ENCODE peak calls at places on chromosomes 11 and 22, in eight cellular contexts. D is left ventricle myocardium inferior; X is CD8-positive, alpha-beta T cell; Z is astrocyte; U is tibial nerve; W is GM23248; T is osteoblast; K is cardiac muscle cell. O is an unnamed sample.
A peak's percentile ranks its signal among the peaks of the same experiment; 100 is the strongest.

GRCh38 chr11:74462009-74462408 is 5.3 kb downstream of the KCNE3 start:
- DNase-seq in U (peak; percentile 39), K (peak; percentile 89), Z (no peak), D (peak; percentile 84), T (peak; percentile 76), W (peak; percentile 18), X (no peak), O (no peak)

GRCh38 chr22:29727248-29727551 is 7.4 kb downstream of the CABP7 start:
- DNase-seq in U (no peak), W (peak; percentile 52), D (peak; percentile 37), Z (no peak), X (no peak), T (peak; percentile 98), K (peak; percentile 58), O (peak; percentile 63)

GRCh38 chr11:16195659-16196058 is 160.7 kb downstream of the SOX6 start:
- DNase-seq in T (peak; percentile 47), U (no peak), D (no peak), K (peak; percentile 20), W (peak; percentile 45), X (no peak), Z (peak; percentile 75), O (peak; percentile 60)

GRCh38 chr11:45385423-45385822 is 99.3 kb upstream of the SYT13 start:
- DNase-seq in Z (no peak), W (no peak), K (no peak), D (no peak), X (no peak), T (no peak), U (no peak), O (no peak)

GRCh38 chr11:126645206-126645605 is 289.7 kb downstream of the ST3GAL4 start:
- DNase-seq in T (peak; percentile 83), K (no peak), D (no peak), Z (peak; percentile 69), W (peak; percentile 50), X (no peak), U (no peak), O (peak; percentile 88)

GRCh38 chr11:96162816-96163499 is 180.0 kb downstream of the MAML2 start:
- DNase-seq in Z (peak; percentile 93), W (peak; percentile 98), T (peak; percentile 90), K (peak; percentile 98), D (no peak), U (no peak), X (no peak), O (peak; percentile 35)

GRCh38 chr11:123653997-123654565 is 343 bp downstream of the SCN3B start:
- DNase-seq in X (peak; percentile 24), T (peak; percentile 92), U (no peak), K (peak; percentile 51), D (peak; percentile 58), W (peak; percentile 68), Z (peak; percentile 49), O (peak; percentile 31)

GRCh38 chr22:31825513-31825912 is 71.7 kb downstream of the DEPDC5 start:
- DNase-seq in Z (no peak), D (no peak), K (no peak), U (no peak), X (no peak), W (peak; percentile 39), T (no peak), O (no peak)

GRCh38 chr22:29877620-29878019 is 5.4 kb upstream of the MTMR3 start:
- DNase-seq in K (peak; percentile 52), Z (peak; percentile 54), U (no peak), T (peak; percentile 89), W (peak; percentile 89), X (no peak), D (no peak), O (no peak)

GRCh38 chr22:37089451-37089850 is 20.1 kb downstream of the TMPRSS6 start:
- DNase-seq in X (no peak), D (no peak), T (no peak), K (peak; percentile 13), Z (no peak), W (no peak), U (no peak), O (no peak)

GRCh38 chr11:34262601-34263081 is 95.2 kb downstream of the ABTB2 start:
- DNase-seq in U (no peak), D (no peak), X (no peak), Z (no peak), T (no peak), W (no peak), K (no peak), O (no peak)

GRCh38 chr11:64810271-64810890 is at the start of gene MEN1:
- DNase-seq in X (peak; percentile 74), W (peak; percentile 98), K (peak; percentile 98), Z (peak; percentile 89), U (peak; percentile 93), D (peak; percentile 97), T (peak; percentile 100), O (peak; percentile 99)
- H3K27ac ChIP-seq in X (peak within 1 kb of the TSS; percentile 60), W (no peak within 1 kb of the TSS), K (peak within 1 kb of the TSS; percentile 26), Z (no peak within 1 kb of the TSS), U (peak within 1 kb of the TSS; percentile 70), D (peak within 1 kb of the TSS; percentile 76), T (peak within 1 kb of the TSS; percentile 33), O (no peak within 1 kb of the TSS)

GRCh38 chr22:49920859-49921258 is 2.4 kb downstream of the CRELD2 start:
- DNase-seq in Z (no peak), T (no peak), D (no peak), W (no peak), X (no peak), U (no peak), K (no peak), O (no peak)

GRCh38 chr22:49916851-49917250 is 1.4 kb downstream of the ALG12 start:
- DNase-seq in X (no peak), Z (no peak), U (no peak), T (peak; percentile 81), K (no peak), W (no peak), D (no peak), O (no peak)

GRCh38 chr22:49917997-49918910 is at the start of the genes ALG12 and CRELD2:
- DNase-seq in D (peak; percentile 98), T (peak; percentile 100), W (peak; percentile 99), X (peak; percentile 97), Z (peak; percentile 90), K (peak; percentile 99), U (peak; percentile 98), O (peak; percentile 99)

GRCh38 chr22:49921508-49922278 is 3.3 kb downstream of the CRELD2 start:
- DNase-seq in Z (no peak), W (no peak), K (no peak), X (no peak), T (peak; percentile 42), U (no peak), D (no peak), O (no peak)

DNA sequence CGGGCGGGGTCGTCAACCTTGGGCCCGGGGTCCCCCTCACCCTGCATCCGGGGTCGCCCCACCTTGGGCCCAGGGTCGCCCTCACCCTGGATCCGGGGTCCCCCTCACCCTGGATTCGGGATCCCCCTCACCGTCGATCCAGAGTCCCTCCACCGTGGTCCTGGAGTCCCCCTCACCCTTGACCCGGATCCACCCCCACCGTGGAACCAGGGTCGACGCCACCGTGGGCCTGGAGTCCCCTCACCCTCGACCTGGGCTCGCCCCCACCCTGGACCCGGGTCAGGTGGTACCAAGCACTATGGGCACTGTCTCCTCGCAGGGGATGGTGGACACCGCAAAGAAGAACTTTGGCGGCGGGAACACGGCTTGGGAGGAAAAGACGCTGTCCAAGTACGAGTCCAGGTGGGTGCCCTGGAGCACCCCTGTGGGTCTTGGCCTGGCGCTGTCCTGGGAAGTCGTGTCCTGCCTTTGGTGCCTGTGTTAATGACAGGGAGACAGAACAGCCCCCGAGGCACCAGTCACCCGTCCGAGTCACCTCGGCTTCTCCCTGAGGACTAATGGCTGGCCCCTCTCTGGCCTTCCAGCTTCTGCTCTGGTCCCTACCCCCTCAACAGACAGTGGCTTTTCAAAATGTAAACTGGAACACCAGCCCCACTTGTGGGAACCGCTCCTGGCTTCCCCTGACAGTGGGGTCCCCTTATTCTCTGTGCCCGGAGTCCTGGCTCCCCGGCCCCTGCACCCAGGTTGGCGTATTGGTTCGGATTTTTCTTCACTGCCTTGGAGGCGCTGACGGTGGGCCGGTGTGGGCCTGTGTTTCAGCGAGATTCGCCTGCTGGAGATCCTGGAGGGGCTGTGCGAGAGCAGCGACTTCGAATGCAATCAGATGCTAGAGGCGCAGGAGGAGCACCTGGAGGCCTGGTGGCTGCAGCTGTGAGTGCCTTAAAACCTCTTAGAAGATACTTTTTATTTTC is 762 bp downstream of the CRELD2 start:
- DNase-seq in K (no peak), Z (no peak), T (peak; percentile 91), U (no peak), D (no peak), W (no peak), X (no peak), O (no peak)
- H3K4me1 ChIP-seq in K (peaks cover 6% of the 10 kb centered on the region), Z (peaks cover 8% of the 10 kb centered on the region), T (peaks cover 7% of the 10 kb centered on the region), U (no peaks in the 10 kb centered on the region), D (peaks cover 29% of the 10 kb centered on the region), W (peaks cover 3% of the 10 kb centered on the region), X (peaks cover 22% of the 10 kb centered on the region), O (peaks cover 7% of the 10 kb centered on the region)

GRCh38 chr11:17637901-17638300 is 81.5 kb upstream of the MYOD1 start:
- DNase-seq in W (no peak), X (no peak), T (no peak), D (no peak), U (no peak), K (no peak), Z (no peak), O (no peak)
- H3K27me3 ChIP-seq in W (no peaks in the 10 kb centered on the region), X (no peaks in the 10 kb centered on the region), T (peaks cover 3% of the 10 kb centered on the region), D (peaks cover 9% of the 10 kb centered on the region), U (no peaks in the 10 kb centered on the region), K (no peaks in the 10 kb centered on the region), Z (no peaks in the 10 kb centered on the region), O (peaks cover 27% of the 10 kb centered on the region)

GRCh38 chr11:59223177-59223576 is 10.4 kb upstream of the MPEG1 start:
- DNase-seq in K (no peak), U (no peak), Z (no peak), T (no peak), X (no peak), W (no peak), D (no peak), O (no peak)

GRCh38 chr11:59221438-59221837 is 8.7 kb upstream of the MPEG1 start:
- DNase-seq in K (peak; percentile 72), D (no peak), X (no peak), Z (no peak), U (no peak), T (peak; percentile 91), W (peak; percentile 69), O (no peak)

GRCh38 chr11:59223611-59224010 is 10.9 kb upstream of the MPEG1 start:
- DNase-seq in W (no peak), K (peak; percentile 47), X (no peak), T (no peak), Z (no peak), U (no peak), D (no peak), O (no peak)

GRCh38 chr11:59224419-59224928 is 11.7 kb upstream of the MPEG1 start:
- DNase-seq in U (no peak), X (no peak), W (peak; percentile 60), K (peak; percentile 90), Z (no peak), D (no peak), T (no peak), O (no peak)

GRCh38 chr11:59222464-59223065 is 9.8 kb upstream of the MPEG1 start:
- DNase-seq in T (no peak), X (no peak), K (no peak), D (no peak), W (no peak), U (no peak), Z (no peak), O (no peak)
- H3K27ac ChIP-seq in T (no peak overlapping the region), X (no peak overlapping the region), K (no peak overlapping the region), D (peak overlapping the region; percentile 77), W (no peak overlapping the region), U (no peak overlapping the region), Z (no peak overlapping the region), O (peak overlapping the region; percentile 62)

O was measured in SJSA1.